ENCODE peak calls at places on chromosomes 11 and 22, in ten cellular contexts. T, F, Q, K, O, X, P, Z, G and V are unnamed samples.
A peak's percentile ranks its signal among the peaks of the same experiment; 100 is the strongest.

GRCh38 chr22:29268511-29269229 is 602 bp downstream of the EWSR1 start:
- DNase-seq in T (peak; percentile 80), F (peak; percentile 69), Q (peak; percentile 74), K (peak; percentile 86), O (no peak), X (peak; percentile 69), P (peak; percentile 51), Z (peak; percentile 83), G (peak; percentile 65), V (peak; percentile 87)

GRCh38 chr11:86069408-86070086 is 663 bp upstream of the PICALM start:
- DNase-seq in T (no peak), F (peak; percentile 12), Q (peak; percentile 27), K (no peak), O (no peak), X (peak; percentile 43), P (peak; percentile 99), Z (no peak), G (peak; percentile 69), V (no peak)

GRCh38 chr11:128905345-128906184 is 14.4 kb downstream of the KCNJ5 start:
- DNase-seq in T (no peak), F (peak; percentile 60), Q (no peak), K (peak; percentile 72), O (no peak), X (peak; percentile 52), P (peak; percentile 67), Z (peak; percentile 55), G (no peak), V (peak; percentile 78)

GRCh38 chr22:32888976-32889375 is 87.5 kb downstream of the TIMP3 start:
- DNase-seq in T (no peak), F (no peak), Q (no peak), K (no peak), O (no peak), X (no peak), P (no peak), Z (no peak), G (no peak), V (no peak)

GRCh38 chr11:130451261-130452019 is 3.0 kb downstream of the ADAMTS15 start:
- DNase-seq in T (no peak), F (no peak), Q (no peak), K (no peak), O (no peak), X (no peak), P (peak; percentile 78), Z (no peak), G (peak; percentile 79), V (no peak)

GRCh38 chr11:34029176-34029575 is 22.4 kb upstream of the CAPRIN1 start:
- DNase-seq in T (no peak), F (no peak), Q (no peak), K (no peak), O (no peak), X (no peak), P (no peak), Z (no peak), G (no peak), V (no peak)

GRCh38 chr22:37273126-37273845 is 9.0 kb upstream of the CYTH4 start:
- DNase-seq in T (no peak), F (peak; percentile 35), Q (no peak), K (no peak), O (peak; percentile 65), X (no peak), P (no peak), Z (no peak), G (no peak), V (no peak)

GRCh38 chr11:8340299-8340698 is 76.6 kb upstream of the LMO1 start:
- DNase-seq in T (no peak), F (no peak), Q (no peak), K (no peak), O (no peak), X (no peak), P (no peak), Z (no peak), G (no peak), V (no peak)

GRCh38 chr11:12880327-12880726 is 128.8 kb upstream of the RASSF10 start:
- DNase-seq in T (no peak), F (no peak), Q (no peak), K (no peak), O (no peak), X (no peak), P (no peak), Z (no peak), G (no peak), V (no peak)
- H3K4me1 ChIP-seq in T (no peaks in the 10 kb centered on the region), F (peaks cover 13% of the 10 kb centered on the region), Q (no peaks in the 10 kb centered on the region), K (no peaks in the 10 kb centered on the region), O (no peaks in the 10 kb centered on the region), X (no peaks in the 10 kb centered on the region), P (no peaks in the 10 kb centered on the region), Z (no peaks in the 10 kb centered on the region), G (peaks cover 11% of the 10 kb centered on the region), V (no peaks in the 10 kb centered on the region)

DNA sequence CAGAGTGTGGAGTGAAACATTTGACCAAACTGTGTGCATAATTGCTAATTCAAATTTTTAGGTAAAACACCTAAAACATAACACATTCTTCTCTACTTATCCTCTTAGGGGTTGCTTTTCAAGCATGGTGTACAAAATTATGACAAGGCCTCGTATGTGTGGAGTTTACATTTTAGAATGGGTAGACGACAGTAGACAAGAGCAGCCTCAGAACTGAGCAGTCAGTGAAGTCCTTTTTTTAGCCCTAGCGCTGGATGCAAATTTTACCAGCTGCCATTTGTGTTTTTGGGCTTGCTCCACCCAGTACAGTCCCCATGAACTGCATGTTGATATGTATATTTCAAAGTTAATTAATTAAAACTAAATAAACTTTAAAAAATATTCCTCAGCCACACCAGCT is 64.7 kb upstream of the TOP3B start:
- DNase-seq in T (no peak), F (no peak), Q (no peak), K (no peak), O (no peak), X (no peak), P (no peak), Z (no peak), G (no peak), V (no peak)
- H3K27ac ChIP-seq in T (no peak overlapping the region), F (no peak overlapping the region), Q (no peak overlapping the region), K (no peak overlapping the region), O (no peak overlapping the region), X (no peak overlapping the region), P (no peak overlapping the region), Z (no peak overlapping the region), G (no peak overlapping the region), V (no peak overlapping the region)

GRCh38 chr11:21511835-21512440 is 680.9 kb upstream of the ANO5 start:
- DNase-seq in T (peak; percentile 69), F (peak; percentile 29), Q (peak; percentile 88), K (peak; percentile 87), O (no peak), X (peak; percentile 60), P (no peak), Z (no peak), G (no peak), V (peak; percentile 72)

GRCh38 chr11:21520244-21520643 is 672.6 kb upstream of the ANO5 start:
- DNase-seq in T (no peak), F (no peak), Q (no peak), K (no peak), O (no peak), X (no peak), P (no peak), Z (no peak), G (no peak), V (no peak)

DNA sequence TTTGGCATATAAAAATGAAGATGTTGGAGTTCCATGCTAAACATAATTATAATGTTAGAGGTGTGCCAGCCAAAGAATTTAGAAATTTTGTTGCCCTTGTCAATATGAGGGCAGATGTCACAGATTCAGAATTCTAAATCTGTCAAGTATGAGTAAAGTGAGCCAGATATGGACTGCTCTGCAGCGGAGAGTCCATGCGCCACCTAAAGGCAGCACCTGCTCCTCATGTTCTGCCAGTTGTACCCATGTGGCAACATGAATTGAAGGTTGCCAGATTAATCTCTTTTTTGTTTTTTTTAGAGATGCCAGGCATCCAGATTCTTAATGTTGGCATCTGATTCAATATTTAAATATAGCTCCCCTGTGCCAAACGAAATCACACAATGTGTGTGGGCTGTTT is 678.6 kb upstream of the ANO5 start:
- DNase-seq in T (no peak), F (no peak), Q (peak; percentile 35), K (peak; percentile 27), O (no peak), X (no peak), P (no peak), Z (no peak), G (no peak), V (no peak)
- TF ChIP-seq CTCF in T (peak; percentile 47), F (no peak), Q (no peak), K (peak; percentile 64), O (no peak), X (no peak), P (peak; percentile 44), Z (no peak), G (peak; percentile 45), V (no peak)

GRCh38 chr22:46105494-46106278 is 44.6 kb upstream of the PPARA start:
- DNase-seq in T (peak; percentile 69), F (no peak), Q (no peak), K (no peak), O (no peak), X (peak; percentile 34), P (no peak), Z (peak; percentile 71), G (no peak), V (no peak)
- H3K4me1 ChIP-seq in T (peaks cover 5% of the 10 kb centered on the region), F (no peaks in the 10 kb centered on the region), Q (peaks cover 93% of the 10 kb centered on the region), K (peaks cover 4% of the 10 kb centered on the region), O (peaks cover 72% of the 10 kb centered on the region), X (peaks cover 76% of the 10 kb centered on the region), P (peaks cover 5% of the 10 kb centered on the region), Z (peaks cover 77% of the 10 kb centered on the region), G (peaks cover 100% of the 10 kb centered on the region), V (peaks cover 81% of the 10 kb centered on the region)